ENCODE peak calls at places on chromosome 19, in six cellular contexts. K is body of pancreas; B is CD8-positive, alpha-beta T cell; O is GM23338; W is keratinocyte; I is right atrium auricular region. Q is an unnamed sample. For H3K36me3, the result is how much of the 10 kb centered on the place peaks cover.

GRCh38 chr19:19540707-19541515 is 2.8 kb downstream of the CILP2 start:
- DNase-seq in I (no peak), B (peak), W (peak), O (peak), K (peak), Q (peak)

GRCh38 chr19:12664406-12665280 is 1.9 kb downstream of the MAN2B1 start:
- DNase-seq in K (no peak), O (peak), W (no peak), I (no peak), B (no peak), Q (no peak)

GRCh38 chr19:41701401-41702075 is 6.9 kb upstream of the CEACAM5 start:
- DNase-seq in I (no peak), K (peak), O (peak), B (peak), W (no peak), Q (no peak)

GRCh38 chr19:16519230-16519687 is 23.0 kb downstream of the CHERP start:
- DNase-seq in B (no peak), K (no peak), W (no peak), O (no peak), I (no peak), Q (no peak)

GRCh38 chr19:29086182-29086581 is 126.8 kb downstream of the UQCRFS1 start:
- DNase-seq in O (no peak), W (no peak), K (peak), B (no peak), I (no peak), Q (no peak)

GRCh38 chr19:42150940-42151339 is 18.7 kb upstream of the POU2F2 start:
- DNase-seq in O (peak), B (no peak), I (no peak), K (no peak), W (no peak), Q (no peak)

GRCh38 chr19:7115721-7116120 is 46.2 kb downstream of the ZNF557 start:
- DNase-seq in K (no peak), I (no peak), W (no peak), O (no peak), B (no peak), Q (no peak)

GRCh38 chr19:44764975-44765948 is 12.4 kb upstream of the CBLC start:
- DNase-seq in I (no peak), B (no peak), K (peak), O (no peak), W (no peak), Q (peak)

GRCh38 chr19:11949201-11949600 is 15.6 kb upstream of the ZNF763 start:
- DNase-seq in O (peak), B (no peak), K (no peak), I (no peak), W (no peak), Q (no peak)

GRCh38 chr19:51361228-51361627 is 5.0 kb downstream of the ETFB start:
- DNase-seq in K (no peak), B (no peak), W (no peak), O (no peak), I (no peak), Q (no peak)

GRCh38 chr19:616732-617526 is 16.4 kb downstream of the POLRMT start:
- DNase-seq in I (no peak), K (no peak), W (no peak), B (no peak), O (no peak), Q (no peak)

GRCh38 chr19:618674-619285 is 14.6 kb downstream of the POLRMT start:
- DNase-seq in I (no peak), K (no peak), B (no peak), W (no peak), O (no peak), Q (no peak)

GRCh38 chr19:619286-620002 is 13.9 kb downstream of the POLRMT start:
- DNase-seq in I (no peak), K (no peak), B (no peak), O (no peak), W (no peak), Q (no peak)

GRCh38 chr19:617551-618246 is 15.6 kb downstream of the POLRMT start:
- DNase-seq in O (no peak), W (no peak), B (no peak), I (no peak), K (no peak), Q (no peak)

DNA sequence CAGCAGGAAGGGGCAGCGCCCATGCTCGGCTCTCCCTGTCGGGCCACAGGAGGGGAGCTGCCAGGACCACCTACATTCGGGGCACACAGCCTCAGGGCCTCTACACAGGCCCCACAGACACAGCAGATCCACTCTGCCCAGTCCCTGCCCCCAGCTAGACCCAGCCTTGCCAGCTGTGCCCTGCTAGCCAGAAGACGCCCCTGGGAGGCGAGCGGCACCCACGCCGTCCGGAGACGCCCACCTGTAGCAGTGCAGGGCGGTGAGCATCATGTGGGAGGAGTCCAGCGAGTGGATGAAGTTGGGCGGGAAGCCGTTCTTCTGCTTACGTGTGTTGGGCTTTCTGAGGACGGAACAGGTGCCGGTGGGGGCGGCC is 15.1 kb downstream of the POLRMT start:
- DNase-seq in I (no peak), B (no peak), W (no peak), K (no peak), O (no peak), Q (no peak)
- H3K4me3 ChIP-seq in I (no peak), B (no peak), W (no peak), K (no peak), O (no peak), Q (no peak)

GRCh38 chr19:34988119-34988518 is 12.0 kb upstream of the GRAMD1A start:
- DNase-seq in K (no peak), W (no peak), I (no peak), B (no peak), O (no peak), Q (no peak)
- H3K36me3 ChIP-seq in K (under half), W (under half), I (under half), B (under half), O (under half), Q (under half)

GRCh38 chr19:33666196-33666595 is 44.4 kb downstream of the CHST8 start:
- DNase-seq in K (no peak), I (no peak), O (no peak), W (no peak), B (no peak), Q (no peak)
- H3K4me3 ChIP-seq in K (no peak), I (no peak), O (no peak), W (no peak), B (no peak), Q (no peak)

DNA sequence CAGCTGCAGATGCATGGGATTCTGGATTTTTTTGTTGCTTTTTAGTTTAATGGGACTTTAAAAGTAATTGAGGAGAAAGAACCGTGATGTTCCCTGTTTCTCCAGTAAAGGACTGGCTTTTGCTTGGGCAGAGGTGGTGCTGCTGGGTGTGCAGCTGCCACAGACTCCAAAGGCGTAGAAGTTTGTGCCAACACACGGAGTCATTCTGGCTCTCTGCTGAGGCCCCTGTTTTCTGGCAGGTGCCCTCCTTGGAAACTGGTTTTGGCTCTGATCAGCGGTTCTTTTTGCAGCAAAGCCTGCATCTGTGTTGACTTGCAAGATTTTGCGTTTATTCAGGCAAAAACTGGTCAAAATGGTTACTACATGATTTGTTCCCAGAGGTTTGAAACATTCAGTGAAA is 16.0 kb upstream of the QTRT1 start:
- DNase-seq in K (no peak), I (no peak), B (no peak), O (no peak), W (no peak), Q (no peak)
- H3K36me3 ChIP-seq in K (under half), I (half or more), B (half or more), O (half or more), W (half or more), Q (under half)

DNA sequence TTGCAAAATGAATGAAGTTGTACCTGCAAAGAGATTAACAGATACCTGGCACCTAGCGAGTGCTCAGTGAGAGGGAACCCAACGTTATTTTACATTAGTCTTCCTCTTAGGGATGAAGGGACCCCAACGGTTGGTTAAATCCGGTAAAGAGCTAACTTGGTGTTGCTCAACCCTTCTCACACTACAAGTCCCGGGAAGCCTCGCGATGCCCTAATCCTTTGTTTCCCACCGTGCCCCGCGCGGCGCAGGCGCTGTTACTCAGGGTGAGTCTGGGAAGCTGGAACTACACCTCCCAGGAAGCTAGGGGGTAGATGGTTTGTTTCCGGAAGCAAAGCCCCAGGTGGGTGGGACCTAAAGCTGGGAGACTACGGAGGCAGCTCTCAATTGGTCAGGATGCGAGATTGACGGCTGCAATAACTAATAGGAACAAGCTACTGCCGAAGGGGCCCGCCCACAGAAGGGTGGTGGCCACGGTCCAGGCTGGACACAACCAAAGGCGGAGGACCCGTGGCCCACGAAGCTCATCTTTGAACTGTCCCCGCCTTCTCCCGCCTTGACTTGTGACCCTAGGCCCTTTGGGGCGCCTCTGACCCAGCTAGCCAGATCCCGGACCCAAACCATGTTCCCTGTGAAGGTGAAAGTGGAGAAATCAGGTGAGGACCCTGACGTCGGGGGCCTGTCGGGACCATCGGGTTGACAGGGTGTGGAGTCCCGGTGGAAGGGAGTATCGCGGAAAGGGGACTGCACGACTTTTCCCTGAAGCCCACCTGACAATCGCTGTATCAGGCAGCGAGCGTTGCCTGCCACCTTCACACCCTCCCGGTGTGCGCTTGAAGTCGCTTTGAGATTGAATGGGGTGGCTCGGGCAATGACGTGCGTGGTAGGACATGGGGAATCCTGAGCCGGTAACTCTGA is at the start of gene LIN37:
- DNase-seq in W (peak), I (peak), K (peak), B (peak), O (peak), Q (peak)
- H3K4me3 ChIP-seq in W (peak), I (peak), K (peak), B (peak), O (peak), Q (peak)

GRCh38 chr19:10486551-10486950 is 16.6 kb downstream of the KEAP1 start:
- DNase-seq in I (no peak), B (no peak), O (no peak), W (no peak), K (no peak), Q (no peak)

GRCh38 chr19:10497371-10497770 is 5.8 kb downstream of the KEAP1 start:
- DNase-seq in O (no peak), I (no peak), K (no peak), W (no peak), B (no peak), Q (no peak)

DNA sequence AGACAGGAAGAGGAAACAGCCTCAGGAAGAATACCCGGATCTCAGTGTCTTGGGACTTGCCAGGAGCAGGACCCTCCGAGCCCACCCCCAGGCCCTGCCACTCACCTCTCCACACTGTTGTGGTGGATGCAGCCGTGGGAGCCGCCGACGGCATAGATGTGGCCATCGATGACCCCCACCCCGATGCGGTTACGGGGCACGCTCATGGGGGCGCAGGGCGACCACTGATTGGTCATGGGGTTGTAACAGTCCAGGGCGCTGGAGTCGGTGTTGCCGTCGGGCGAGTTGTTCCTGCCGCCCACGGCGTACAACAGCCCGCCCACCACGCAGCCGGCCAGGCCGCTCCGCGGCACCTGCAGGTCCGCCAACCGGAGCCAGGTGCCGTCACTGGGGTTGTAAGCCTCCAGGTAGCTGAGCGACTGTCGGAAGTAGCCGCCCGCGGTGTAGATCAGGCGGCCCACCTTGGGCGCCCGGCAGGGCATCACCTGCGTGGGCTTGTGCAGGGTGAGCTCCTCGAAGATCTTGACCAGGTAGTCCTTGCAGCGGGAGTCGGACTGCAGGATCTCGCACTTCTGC is 11.6 kb downstream of the KEAP1 start:
- DNase-seq in B (no peak), O (no peak), K (no peak), I (no peak), W (no peak), Q (no peak)
- H3K36me3 ChIP-seq in B (under half), O (under half), K (under half), I (half or more), W (under half), Q (under half)

GRCh38 chr19:55459551-55459949 is 1.9 kb downstream of the ISOC2 start:
- DNase-seq in I (no peak), O (no peak), W (no peak), B (no peak), K (no peak), Q (no peak)

GRCh38 chr19:55461259-55461973 is at the start of gene ISOC2:
- DNase-seq in O (peak), B (peak), I (peak), W (peak), K (peak), Q (peak)

GRCh38 chr19:55460670-55461258 is 678 bp downstream of the ISOC2 start:
- DNase-seq in I (peak), W (no peak), B (no peak), O (peak), K (peak), Q (peak)

GRCh38 chr19:55461974-55462628 is 659 bp upstream of the ISOC2 start:
- DNase-seq in W (no peak), O (no peak), K (no peak), I (no peak), B (no peak), Q (no peak)

GRCh38 chr19:55459950-55460657 is 1.3 kb downstream of the ISOC2 start:
- DNase-seq in I (no peak), K (no peak), O (no peak), W (no peak), B (no peak), Q (no peak)
- H3K4me3 ChIP-seq in I (peak), K (peak), O (peak), W (peak), B (no peak), Q (peak)

GRCh38 chr19:4501691-4502090 is 16.6 kb downstream of the PLIN4 start:
- DNase-seq in W (no peak), O (no peak), K (no peak), B (no peak), I (no peak), Q (no peak)
- H3K36me3 ChIP-seq in W (under half), O (under half), K (under half), B (under half), I (half or more), Q (under half)

GRCh38 chr19:47105874-47106273 is 7.7 kb downstream of the ZC3H4 start:
- DNase-seq in O (no peak), K (no peak), W (no peak), B (no peak), I (no peak), Q (no peak)
- H3K4me3 ChIP-seq in O (no peak), K (no peak), W (no peak), B (no peak), I (no peak), Q (no peak)

GRCh38 chr19:56829586-56829985 is 10.9 kb downstream of the PEG3 start:
- DNase-seq in O (no peak), W (no peak), I (no peak), K (no peak), B (no peak), Q (no peak)
- H3K36me3 ChIP-seq in O (under half), W (under half), I (under half), K (under half), B (under half), Q (under half)

Q was measured in Peyer's patch.